ENCODE peak calls at places on chromosomes 1 and 21, in seven cellular contexts. G is cardiac fibroblast, Q is heart right ventricle, R is ascending aorta, H is right lobe of liver, W is fibroblast of mammary gland, K is MCF 10A. J is an unnamed sample.

GRCh38 chr1:9996624-9997582 is at the start of gene RBP7:
- DNase-seq in G (no peak), Q (peak), R (no peak), H (peak), W (no peak), K (no peak), J (no peak)

GRCh38 chr1:33414879-33415278 is 16.0 kb downstream of the PHC2 start:
- DNase-seq in G (no peak), Q (no peak), R (no peak), H (no peak), W (no peak), K (no peak), J (no peak)

GRCh38 chr1:209205039-209205438 is 378.5 kb upstream of the CAMK1G start:
- DNase-seq in G (no peak), Q (no peak), R (no peak), H (no peak), W (no peak), K (no peak), J (no peak)

GRCh38 chr1:17594690-17595601 is 55.4 kb downstream of the ARHGEF10L start:
- DNase-seq in G (peak), Q (no peak), R (no peak), H (no peak), W (peak), K (peak), J (no peak)

GRCh38 chr1:109923131-109923945 is 12.7 kb downstream of the CSF1 start:
- DNase-seq in G (peak), Q (no peak), R (no peak), H (no peak), W (no peak), K (no peak), J (no peak)

GRCh38 chr1:19015476-19015875 is 59.0 kb upstream of the IFFO2 start:
- DNase-seq in G (no peak), Q (no peak), R (no peak), H (no peak), W (no peak), K (no peak), J (no peak)

GRCh38 chr1:67052741-67053534 is 1.0 kb downstream of the SLC35D1 start:
- DNase-seq in G (peak), Q (peak), R (no peak), H (no peak), W (peak), K (peak), J (no peak)

GRCh38 chr1:233971753-233972152 is 67.3 kb downstream of the SLC35F3 start:
- DNase-seq in G (no peak), Q (no peak), R (no peak), H (no peak), W (no peak), K (no peak), J (no peak)

GRCh38 chr1:94852758-94853157 is 32.6 kb downstream of the SLC44A3 start:
- DNase-seq in G (peak), Q (no peak), R (no peak), H (no peak), W (peak), K (no peak), J (no peak)
- TF ChIP-seq CTCF in G (no peak), Q (no peak), R (no peak), H (no peak), W (peak), K (no peak), J (no peak)

GRCh38 chr1:206122686-206123085 is 5.5 kb upstream of the AVPR1B start:
- DNase-seq in G (no peak), Q (no peak), R (no peak), H (no peak), W (no peak), K (no peak), J (no peak)
- TF ChIP-seq CTCF in G (no peak), Q (no peak), R (no peak), H (no peak), W (no peak), K (no peak), J (no peak)

GRCh38 chr1:31708324-31708723 is 4.5 kb upstream of the COL16A1 start:
- DNase-seq in G (peak), Q (no peak), R (no peak), H (no peak), W (no peak), K (no peak), J (no peak)

GRCh38 chr1:31705080-31705866 is 1.5 kb upstream of the COL16A1 start:
- DNase-seq in G (peak), Q (peak), R (no peak), H (peak), W (peak), K (peak), J (no peak)

GRCh38 chr1:31709060-31709459 is 5.2 kb upstream of the COL16A1 start:
- DNase-seq in G (no peak), Q (no peak), R (no peak), H (no peak), W (no peak), K (no peak), J (no peak)

GRCh38 chr1:31706384-31707058 is 2.7 kb upstream of the COL16A1 start:
- DNase-seq in G (no peak), Q (no peak), R (no peak), H (no peak), W (no peak), K (no peak), J (no peak)

DNA sequence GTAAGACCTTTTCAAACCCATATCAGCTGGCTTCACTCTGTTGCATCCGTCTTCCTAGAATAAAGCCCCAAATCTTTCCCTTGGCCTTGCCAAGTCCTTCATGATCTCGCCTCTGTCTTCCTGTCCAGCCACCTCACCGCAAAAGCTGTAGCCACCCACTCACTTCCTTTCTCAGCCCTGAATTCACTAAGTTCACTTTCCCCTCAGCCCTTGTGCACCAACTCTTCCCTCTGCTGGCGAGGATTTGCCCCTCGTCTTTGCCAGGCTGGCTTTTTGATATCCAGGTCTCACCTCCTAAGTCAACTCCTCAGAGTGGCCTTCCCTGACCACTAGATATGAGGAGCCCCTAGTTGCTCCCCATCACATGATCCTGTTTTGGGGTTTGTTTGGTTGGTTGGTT is 3.9 kb upstream of the COL16A1 start:
- DNase-seq in G (peak), Q (no peak), R (no peak), H (no peak), W (peak), K (peak), J (no peak)
- TF ChIP-seq CTCF in G (peak), Q (peak), R (no peak), H (no peak), W (peak), K (no peak), J (no peak)

GRCh38 chr1:160046494-160047115 is 14.8 kb upstream of the PIGM start:
- DNase-seq in G (peak), Q (peak), R (no peak), H (no peak), W (peak), K (peak), J (no peak)
- TF ChIP-seq CTCF in G (peak), Q (peak), R (peak), H (peak), W (peak), K (peak), J (no peak)

DNA sequence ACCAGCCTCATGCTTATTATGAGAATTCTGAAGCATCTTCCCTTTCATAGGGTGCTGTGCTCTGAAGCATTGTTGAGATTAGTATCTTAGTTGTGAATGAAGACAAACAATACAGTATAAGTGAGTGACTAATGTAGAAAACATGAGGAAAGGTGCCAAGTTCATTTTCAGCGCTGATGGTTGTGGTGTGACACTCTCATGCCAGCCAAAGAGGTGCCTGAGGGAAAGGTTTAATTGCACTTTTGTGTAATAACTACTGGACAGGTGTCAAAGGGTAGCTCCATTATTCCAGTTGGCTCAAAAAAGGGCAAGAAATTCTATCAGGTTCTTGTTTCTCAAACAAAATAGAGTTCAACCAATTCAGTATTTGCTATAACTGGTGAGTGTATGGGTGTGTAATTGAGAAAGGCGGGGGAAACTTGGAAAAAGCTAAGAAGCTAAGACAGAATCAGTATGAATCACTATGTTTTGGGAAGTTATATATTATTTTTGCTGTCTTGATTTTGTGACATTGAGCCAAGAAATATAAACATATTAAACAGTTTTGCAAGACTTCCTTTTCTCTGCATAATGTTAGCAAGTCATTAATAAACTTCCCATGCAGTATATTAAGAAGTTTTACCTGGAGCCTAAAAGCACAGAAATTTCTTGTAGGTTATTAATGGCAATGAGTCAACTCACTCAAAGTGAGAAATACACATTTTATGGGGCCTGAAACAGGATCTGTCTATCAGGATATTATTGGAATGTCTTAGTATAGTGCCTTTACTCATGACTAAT is 31.8 kb downstream of the KCNK2 start:
- DNase-seq in G (peak), Q (no peak), R (no peak), H (no peak), W (peak), K (peak), J (no peak)
- TF ChIP-seq CTCF in G (no peak), Q (no peak), R (no peak), H (no peak), W (no peak), K (no peak), J (no peak)

GRCh38 chr21:37446552-37446951 is 80.0 kb downstream of the DYRK1A start:
- DNase-seq in G (no peak), Q (no peak), R (no peak), H (no peak), W (no peak), K (no peak), J (no peak)
- TF ChIP-seq CTCF in G (no peak), Q (peak), R (no peak), H (no peak), W (no peak), K (no peak), J (no peak)

DNA sequence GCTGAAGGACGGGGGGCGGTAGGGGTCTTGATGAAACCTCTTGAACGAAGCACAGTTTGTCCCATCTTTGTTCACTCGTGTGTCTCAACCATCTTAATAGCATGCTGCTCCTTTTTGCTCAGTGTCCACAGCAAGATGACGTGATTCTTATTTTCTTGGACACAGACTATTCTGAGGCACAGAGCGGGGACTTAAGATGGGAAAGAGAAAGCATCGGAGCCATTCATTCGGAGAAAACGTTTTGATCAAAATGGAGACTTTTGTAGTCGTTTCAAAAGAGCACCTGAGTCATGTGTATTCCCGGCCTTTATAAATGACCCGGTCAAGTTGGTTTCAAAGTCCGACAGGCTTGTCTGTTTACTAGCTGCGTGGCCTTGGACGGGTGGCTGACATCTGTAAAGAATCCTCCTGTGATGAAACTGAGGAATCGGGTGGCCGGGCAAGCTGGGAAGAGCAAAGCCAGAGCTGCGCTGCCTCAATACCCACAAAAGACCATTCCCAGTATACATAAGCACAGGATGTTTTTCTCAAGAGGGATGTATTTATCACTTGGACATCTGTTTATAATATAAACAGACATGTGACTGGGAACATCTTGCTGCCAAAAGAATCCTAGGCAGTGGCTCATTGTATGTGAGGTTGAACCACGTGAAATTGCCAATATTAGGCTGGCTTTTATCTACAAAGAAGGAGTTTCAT is 18.5 kb downstream of the ETS2 start:
- DNase-seq in G (peak), Q (no peak), R (no peak), H (peak), W (peak), K (peak), J (no peak)
- TF ChIP-seq CTCF in G (no peak), Q (no peak), R (no peak), H (no peak), W (no peak), K (no peak), J (no peak)

J was measured in omental fat pad.